ENCODE peak calls at places on chromosomes 3 and 15, in six cellular contexts. One of them, this sample, is unnamed.

GRCh38 chr15:33756950-33757349 is 211.3 kb upstream of the CHRM5 start:
- DNase-seq in H4: no peak
- DNase-seq in fibroblast of the conjunctiva: no peak
- DNase-seq in HFFc6: no peak
- DNase-seq in HS-27A: no peak
- DNase-seq in GM03348: no peak
- DNase-seq in this sample: no peak

GRCh38 chr3:45127130-45127822 is 18.9 kb downstream of the CDCP1 start:
- DNase-seq in fibroblast of the conjunctiva: no peak
- DNase-seq in H4: no peak
- DNase-seq in HS-27A: no peak
- DNase-seq in GM03348: no peak
- DNase-seq in HFFc6: no peak
- DNase-seq in this sample: no peak

GRCh38 chr3:7144696-7145308 is 283.9 kb downstream of the GRM7 start:
- DNase-seq in fibroblast of the conjunctiva: no peak
- DNase-seq in H4: peak; percentile 16
- DNase-seq in HS-27A: no peak
- DNase-seq in GM03348: no peak
- DNase-seq in HFFc6: no peak
- DNase-seq in this sample: no peak

GRCh38 chr15:49814709-49815108 is 193.9 kb downstream of the DTWD1 start:
- DNase-seq in H4: no peak
- DNase-seq in fibroblast of the conjunctiva: no peak
- DNase-seq in GM03348: no peak
- DNase-seq in HS-27A: no peak
- DNase-seq in HFFc6: no peak
- DNase-seq in this sample: no peak

GRCh38 chr3:31610700-31611275 is 78.1 kb downstream of the STT3B start:
- DNase-seq in HS-27A: peak; percentile 12
- DNase-seq in fibroblast of the conjunctiva: peak; percentile 43
- DNase-seq in HFFc6: peak; percentile 55
- DNase-seq in GM03348: peak; percentile 51
- DNase-seq in H4: peak; percentile 19
- DNase-seq in this sample: no peak

GRCh38 chr15:65595960-65596359 is 15.0 kb downstream of the INTS14 start:
- DNase-seq in HS-27A: no peak
- DNase-seq in H4: no peak
- DNase-seq in HFFc6: no peak
- DNase-seq in fibroblast of the conjunctiva: no peak
- DNase-seq in GM03348: no peak
- DNase-seq in this sample: no peak

GRCh38 chr3:12629560-12629959 is 34.4 kb downstream of the RAF1 start:
- DNase-seq in HFFc6: peak; percentile 53
- DNase-seq in HS-27A: no peak
- DNase-seq in H4: peak; percentile 20
- DNase-seq in fibroblast of the conjunctiva: peak; percentile 28
- DNase-seq in GM03348: peak; percentile 44
- DNase-seq in this sample: peak; percentile 45

GRCh38 chr3:154285221-154285620 is 39.1 kb downstream of the DHX36 start:
- DNase-seq in GM03348: no peak
- DNase-seq in H4: no peak
- DNase-seq in HS-27A: no peak
- DNase-seq in fibroblast of the conjunctiva: no peak
- DNase-seq in HFFc6: no peak
- DNase-seq in this sample: no peak

GRCh38 chr15:74040115-74040850 is 42.1 kb downstream of the GOLGA6A start:
- DNase-seq in fibroblast of the conjunctiva: peak; percentile 79
- DNase-seq in HFFc6: peak; percentile 93
- DNase-seq in H4: peak; percentile 67
- DNase-seq in GM03348: peak; percentile 92
- DNase-seq in HS-27A: peak; percentile 92
- DNase-seq in this sample: peak; percentile 97

GRCh38 chr15:44468713-44469385 is 41.4 kb downstream of the CTDSPL2 start:
- DNase-seq in HS-27A: no peak
- DNase-seq in HFFc6: peak; percentile 70
- DNase-seq in GM03348: peak; percentile 43
- DNase-seq in H4: no peak
- DNase-seq in fibroblast of the conjunctiva: peak; percentile 52
- DNase-seq in this sample: peak; percentile 6

GRCh38 chr15:101578443-101578894 is 73.7 kb downstream of the TM2D3 start:
- DNase-seq in H4: peak; percentile 30
- DNase-seq in GM03348: peak; percentile 69
- DNase-seq in fibroblast of the conjunctiva: no peak
- DNase-seq in HFFc6: no peak
- DNase-seq in HS-27A: no peak
- DNase-seq in this sample: no peak

GRCh38 chr3:196688349-196688748 is 23.7 kb downstream of the CEP19 start:
- DNase-seq in HS-27A: no peak
- DNase-seq in H4: no peak
- DNase-seq in fibroblast of the conjunctiva: peak; percentile 60
- DNase-seq in HFFc6: peak; percentile 19
- DNase-seq in GM03348: peak; percentile 85
- DNase-seq in this sample: peak; percentile 23

GRCh38 chr15:49273734-49274318 is 103.8 kb downstream of the GALK2 start:
- DNase-seq in HS-27A: no peak
- DNase-seq in fibroblast of the conjunctiva: no peak
- DNase-seq in H4: peak; percentile 6
- DNase-seq in HFFc6: no peak
- DNase-seq in GM03348: no peak
- DNase-seq in this sample: no peak

GRCh38 chr15:31463521-31464102 is 137.0 kb downstream of the KLF13 start:
- DNase-seq in fibroblast of the conjunctiva: no peak
- DNase-seq in HS-27A: no peak
- DNase-seq in GM03348: no peak
- DNase-seq in HFFc6: no peak
- DNase-seq in H4: no peak
- DNase-seq in this sample: no peak

GRCh38 chr3:41693799-41694198 is 268.1 kb downstream of the ULK4 start:
- DNase-seq in GM03348: no peak
- DNase-seq in HFFc6: peak; percentile 10
- DNase-seq in H4: no peak
- DNase-seq in HS-27A: no peak
- DNase-seq in fibroblast of the conjunctiva: no peak
- DNase-seq in this sample: no peak

GRCh38 chr3:71589132-71589531 is 5.6 kb upstream of the FOXP1 start:
- DNase-seq in fibroblast of the conjunctiva: no peak
- DNase-seq in HFFc6: no peak
- DNase-seq in HS-27A: no peak
- DNase-seq in GM03348: no peak
- DNase-seq in H4: no peak
- DNase-seq in this sample: no peak

GRCh38 chr3:63015614-63016016 is 140.4 kb upstream of the CADPS start:
- DNase-seq in HS-27A: no peak
- DNase-seq in GM03348: no peak
- DNase-seq in H4: peak; percentile 4
- DNase-seq in HFFc6: no peak
- DNase-seq in fibroblast of the conjunctiva: no peak
- DNase-seq in this sample: no peak

GRCh38 chr15:31270767-31271166 is 55.9 kb upstream of the KLF13 start:
- DNase-seq in H4: no peak
- DNase-seq in HS-27A: no peak
- DNase-seq in GM03348: no peak
- DNase-seq in HFFc6: no peak
- DNase-seq in fibroblast of the conjunctiva: no peak
- DNase-seq in this sample: no peak

GRCh38 chr15:81890496-81890895 is 155.3 kb downstream of the MEX3B start:
- DNase-seq in HS-27A: no peak
- DNase-seq in fibroblast of the conjunctiva: no peak
- DNase-seq in HFFc6: no peak
- DNase-seq in GM03348: no peak
- DNase-seq in H4: no peak
- DNase-seq in this sample: no peak

GRCh38 chr3:4670352-4670751 is 177.2 kb downstream of the ITPR1 start:
- DNase-seq in H4: no peak
- DNase-seq in HS-27A: no peak
- DNase-seq in GM03348: peak; percentile 52
- DNase-seq in HFFc6: no peak
- DNase-seq in fibroblast of the conjunctiva: no peak
- DNase-seq in this sample: no peak

GRCh38 chr3:123083446-123084124 is 16.8 kb downstream of the PDIA5 start:
- DNase-seq in HFFc6: no peak
- DNase-seq in HS-27A: no peak
- DNase-seq in fibroblast of the conjunctiva: no peak
- DNase-seq in H4: peak; percentile 44
- DNase-seq in GM03348: no peak
- DNase-seq in this sample: no peak

GRCh38 chr15:82064824-82065223 is 19.0 kb upstream of the MEX3B start:
- DNase-seq in H4: no peak
- DNase-seq in fibroblast of the conjunctiva: no peak
- DNase-seq in HFFc6: peak; percentile 21
- DNase-seq in GM03348: no peak
- DNase-seq in HS-27A: no peak
- DNase-seq in this sample: no peak

GRCh38 chr15:73989001-73989798 is 2.9 kb downstream of the STOML1 start:
- DNase-seq in HS-27A: peak; percentile 64
- DNase-seq in fibroblast of the conjunctiva: no peak
- DNase-seq in H4: peak; percentile 65
- DNase-seq in GM03348: peak; percentile 81
- DNase-seq in HFFc6: peak; percentile 86
- DNase-seq in this sample: no peak

GRCh38 chr15:93895976-93896770 is 335.2 kb upstream of the MCTP2 start:
- DNase-seq in fibroblast of the conjunctiva: no peak
- DNase-seq in GM03348: no peak
- DNase-seq in H4: no peak
- DNase-seq in HS-27A: no peak
- DNase-seq in HFFc6: no peak
- DNase-seq in this sample: no peak

GRCh38 chr3:121566773-121567172 is 976 bp upstream of the ARGFX start:
- DNase-seq in HFFc6: no peak
- DNase-seq in GM03348: no peak
- DNase-seq in fibroblast of the conjunctiva: no peak
- DNase-seq in HS-27A: no peak
- DNase-seq in H4: no peak
- DNase-seq in this sample: no peak

GRCh38 chr3:50287262-50287661 is 5.0 kb downstream of the IFRD2 start:
- DNase-seq in HFFc6: no peak
- DNase-seq in HS-27A: no peak
- DNase-seq in fibroblast of the conjunctiva: no peak
- DNase-seq in H4: no peak
- DNase-seq in GM03348: no peak
- DNase-seq in this sample: no peak

GRCh38 chr15:70956596-70956995 is 64.0 kb downstream of the LRRC49 start:
- DNase-seq in HS-27A: no peak
- DNase-seq in GM03348: peak; percentile 39
- DNase-seq in HFFc6: no peak
- DNase-seq in fibroblast of the conjunctiva: no peak
- DNase-seq in H4: no peak
- DNase-seq in this sample: peak; percentile 32

GRCh38 chr3:171653701-171654100 is 156.6 kb downstream of the PLD1 start:
- DNase-seq in GM03348: no peak
- DNase-seq in HS-27A: no peak
- DNase-seq in H4: no peak
- DNase-seq in fibroblast of the conjunctiva: no peak
- DNase-seq in HFFc6: no peak
- DNase-seq in this sample: no peak

GRCh38 chr3:125151437-125151806 is 61.1 kb downstream of the SLC12A8 start:
- DNase-seq in HFFc6: no peak
- DNase-seq in H4: no peak
- DNase-seq in HS-27A: no peak
- DNase-seq in GM03348: no peak
- DNase-seq in fibroblast of the conjunctiva: no peak
- DNase-seq in this sample: no peak

GRCh38 chr15:55627730-55628368 is 39.7 kb upstream of the PYGO1 start:
- DNase-seq in fibroblast of the conjunctiva: peak; percentile 85
- DNase-seq in GM03348: peak; percentile 74
- DNase-seq in HS-27A: peak; percentile 66
- DNase-seq in HFFc6: peak; percentile 81
- DNase-seq in H4: peak; percentile 90
- DNase-seq in this sample: peak; percentile 75

GRCh38 chr3:72862314-72863090 is 14.3 kb upstream of the SHQ1 start:
- DNase-seq in fibroblast of the conjunctiva: no peak
- DNase-seq in GM03348: no peak
- DNase-seq in HS-27A: no peak
- DNase-seq in H4: no peak
- DNase-seq in HFFc6: no peak
- DNase-seq in this sample: no peak

GRCh38 chr3:123610331-123610730 is 25.5 kb upstream of the HACD2 start:
- DNase-seq in HS-27A: no peak
- DNase-seq in H4: no peak
- DNase-seq in fibroblast of the conjunctiva: no peak
- DNase-seq in HFFc6: no peak
- DNase-seq in GM03348: no peak
- DNase-seq in this sample: no peak

GRCh38 chr3:52095990-52096775 is 39.8 kb upstream of the DUSP7 start:
- DNase-seq in HS-27A: no peak
- DNase-seq in H4: no peak
- DNase-seq in GM03348: no peak
- DNase-seq in HFFc6: no peak
- DNase-seq in fibroblast of the conjunctiva: no peak
- DNase-seq in this sample: no peak

GRCh38 chr3:39065197-39065596 is 13.4 kb downstream of the WDR48 start:
- DNase-seq in GM03348: peak; percentile 67
- DNase-seq in HFFc6: peak; percentile 46
- DNase-seq in HS-27A: no peak
- DNase-seq in fibroblast of the conjunctiva: no peak
- DNase-seq in H4: peak; percentile 5
- DNase-seq in this sample: no peak

GRCh38 chr3:153350420-153350819 is 188.4 kb downstream of the RAP2B start:
- DNase-seq in fibroblast of the conjunctiva: no peak
- DNase-seq in GM03348: peak; percentile 68
- DNase-seq in HS-27A: peak; percentile 27
- DNase-seq in H4: peak; percentile 74
- DNase-seq in HFFc6: peak; percentile 70
- DNase-seq in this sample: peak; percentile 59

GRCh38 chr3:135454890-135455289 is 510.6 kb upstream of the PPP2R3A start:
- DNase-seq in HS-27A: no peak
- DNase-seq in H4: no peak
- DNase-seq in HFFc6: no peak
- DNase-seq in fibroblast of the conjunctiva: no peak
- DNase-seq in GM03348: no peak
- DNase-seq in this sample: no peak